ENCODE peak calls at places on chromosomes 5 and 9, in ten cellular contexts. P, O, X, H, M, N, G, I, Y and J are unnamed samples.

GRCh38 chr5:19771174-19771835 is 216.7 kb downstream of the CDH18 start:
- ATAC-seq in P (no peak), O (no peak), X (no peak), H (no peak), M (no peak), N (no peak), G (no peak), I (no peak), Y (peak; percentile 31), J (no peak)

GRCh38 chr9:99013550-99013949 is 69.8 kb downstream of the COL15A1 start:
- ATAC-seq in P (no peak), O (peak; percentile 38), X (no peak), H (no peak), M (no peak), N (peak; percentile 86), G (no peak), I (no peak), Y (no peak), J (no peak)

GRCh38 chr9:130138791-130139190 is 33.4 kb upstream of the NCS1 start:
- ATAC-seq in P (peak; percentile 70), O (peak; percentile 60), X (peak; percentile 81), H (peak; percentile 71), M (peak; percentile 63), N (peak; percentile 78), G (peak; percentile 80), I (peak; percentile 50), Y (peak; percentile 52), J (peak; percentile 91)

GRCh38 chr9:104808030-104808614 is 44.2 kb downstream of the NIPSNAP3B start:
- ATAC-seq in P (no peak), O (no peak), X (peak; percentile 63), H (peak; percentile 43), M (no peak), N (no peak), G (no peak), I (peak; percentile 51), Y (no peak), J (no peak)

GRCh38 chr5:135813758-135814157 is 20.7 kb upstream of the SLC25A48 start:
- ATAC-seq in P (no peak), O (no peak), X (peak; percentile 80), H (no peak), M (no peak), N (no peak), G (no peak), I (no peak), Y (no peak), J (no peak)

GRCh38 chr9:104025109-104025508 is 69.0 kb upstream of the SMC2 start:
- ATAC-seq in P (no peak), O (no peak), X (no peak), H (no peak), M (no peak), N (no peak), G (no peak), I (no peak), Y (peak; percentile 82), J (no peak)

GRCh38 chr9:130424781-130425310 is 19.9 kb upstream of the ASS1 start:
- ATAC-seq in P (no peak), O (peak; percentile 12), X (no peak), H (no peak), M (no peak), N (no peak), G (no peak), I (no peak), Y (no peak), J (no peak)

GRCh38 chr5:7548576-7548975 is 152.6 kb downstream of the ADCY2 start:
- ATAC-seq in P (no peak), O (no peak), X (no peak), H (no peak), M (no peak), N (no peak), G (no peak), I (no peak), Y (no peak), J (no peak)

GRCh38 chr9:96420468-96421219 is 2.5 kb upstream of the ZNF367 start:
- ATAC-seq in P (peak; percentile 21), O (no peak), X (no peak), H (peak; percentile 5), M (peak; percentile 4), N (no peak), G (peak; percentile 9), I (peak; percentile 0), Y (peak; percentile 61), J (no peak)

GRCh38 chr9:130661461-130662098 is 2.8 kb upstream of the PRDM12 start:
- ATAC-seq in P (peak; percentile 33), O (no peak), X (no peak), H (no peak), M (no peak), N (no peak), G (no peak), I (no peak), Y (no peak), J (no peak)

GRCh38 chr9:95834281-95834907 is 41.1 kb upstream of the ERCC6L2 start:
- ATAC-seq in P (no peak), O (no peak), X (no peak), H (no peak), M (no peak), N (no peak), G (no peak), I (no peak), Y (no peak), J (no peak)

GRCh38 chr9:130448035-130448624 is 3.4 kb downstream of the ASS1 start:
- ATAC-seq in P (no peak), O (no peak), X (no peak), H (no peak), M (no peak), N (no peak), G (no peak), I (no peak), Y (no peak), J (no peak)

DNA sequence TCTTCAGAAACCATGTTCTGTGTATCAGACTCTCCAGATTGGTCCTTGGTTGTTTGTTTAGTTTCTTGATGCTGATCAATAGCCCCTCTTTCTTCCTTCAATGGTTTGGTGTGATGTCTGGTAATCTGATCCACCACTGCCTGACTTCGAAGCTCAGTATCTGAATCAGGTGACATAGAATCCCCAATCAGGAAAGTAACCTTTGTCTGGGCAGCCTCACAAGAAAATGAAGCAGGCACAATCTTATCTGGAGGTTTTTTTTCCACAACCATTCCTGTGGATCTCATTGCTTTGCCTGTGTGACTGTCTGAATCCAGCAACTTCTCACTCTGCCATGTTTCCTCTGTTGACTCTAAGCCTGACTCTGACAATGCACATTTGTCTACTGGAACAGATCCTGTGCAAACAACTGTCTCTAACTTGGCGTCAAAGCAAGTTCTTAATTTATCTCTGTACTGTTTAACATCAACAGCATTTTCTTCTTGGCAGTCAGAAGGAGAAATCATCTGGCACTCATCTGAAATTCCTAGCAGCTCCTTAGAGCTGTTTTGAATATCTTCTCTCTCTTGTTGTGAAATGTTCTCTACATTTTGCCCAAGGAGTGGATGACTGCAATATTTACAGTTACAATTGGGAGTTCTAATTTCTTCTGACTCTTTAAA is 37.1 kb upstream of the RAPGEF6 start:
- ATAC-seq in P (peak; percentile 91), O (no peak), X (peak; percentile 92), H (peak; percentile 91), M (peak; percentile 86), N (no peak), G (peak; percentile 86), I (peak; percentile 88), Y (no peak), J (peak; percentile 96)
- H3K27ac ChIP-seq in P (peak overlapping the region; percentile 82), O (no peak overlapping the region), X (peak overlapping the region; percentile 72), H (peak overlapping the region; percentile 97), M (peak overlapping the region; percentile 26), N (no peak overlapping the region), G (peak overlapping the region; percentile 87), I (peak overlapping the region; percentile 71), Y (no peak overlapping the region), J (peak overlapping the region; percentile 90)

DNA sequence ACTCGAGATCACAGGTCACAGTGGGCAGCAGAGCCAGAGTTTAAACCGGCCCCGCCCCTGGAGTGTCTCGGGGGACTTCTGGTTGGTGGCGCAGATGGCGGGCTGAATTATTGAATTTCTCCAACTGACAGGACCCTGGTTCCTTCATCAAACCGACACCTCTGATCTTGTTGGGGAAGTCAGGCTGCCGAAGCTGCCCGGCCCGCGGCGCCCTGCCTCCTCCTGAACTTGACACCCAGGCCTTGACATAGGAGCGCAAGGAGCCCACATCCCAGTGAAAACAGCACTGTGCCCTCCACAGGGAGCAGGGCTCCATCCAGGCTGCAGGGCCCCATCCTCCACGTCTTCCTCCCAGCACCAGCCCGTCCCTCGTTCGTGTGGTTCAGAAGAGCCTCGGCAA is 105.2 kb downstream of the OLFM1 start:
- ATAC-seq in P (no peak), O (no peak), X (no peak), H (no peak), M (no peak), N (no peak), G (no peak), I (no peak), Y (no peak), J (no peak)
- H3K27me3 ChIP-seq in P (no peaks in the 10 kb centered on the region), O (no peaks in the 10 kb centered on the region), X (peaks cover 12% of the 10 kb centered on the region), H (no peaks in the 10 kb centered on the region), M (no peaks in the 10 kb centered on the region), N (no peaks in the 10 kb centered on the region), G (no peaks in the 10 kb centered on the region), I (peaks cover 15% of the 10 kb centered on the region), Y (peaks cover 11% of the 10 kb centered on the region), J (peaks cover 86% of the 10 kb centered on the region)

DNA sequence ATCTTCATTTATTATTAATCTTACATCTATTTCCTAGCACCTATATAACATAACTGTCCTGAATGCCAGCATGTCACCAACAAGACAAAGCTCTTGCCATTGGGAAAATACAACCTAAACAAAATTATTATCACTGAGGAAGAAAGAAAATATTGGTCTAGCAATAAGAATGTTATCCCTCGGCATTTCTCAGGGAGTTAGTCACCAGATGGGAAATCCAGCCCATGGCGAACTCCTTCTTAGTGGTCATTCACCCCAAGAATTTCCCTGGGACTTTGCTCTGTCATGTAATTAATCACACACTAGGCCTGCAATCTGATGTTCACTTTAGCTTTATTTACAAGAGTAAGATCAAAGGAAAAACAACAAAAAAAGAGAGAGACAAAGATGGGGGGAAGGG is 56.1 kb upstream of the TAS2R1 start:
- ATAC-seq in P (no peak), O (no peak), X (no peak), H (peak; percentile 79), M (no peak), N (no peak), G (no peak), I (no peak), Y (peak; percentile 29), J (no peak)
- H3K4me3 ChIP-seq in P (no peak overlapping the region), O (no peak overlapping the region), X (no peak overlapping the region), H (no peak overlapping the region), M (no peak overlapping the region), N (no peak overlapping the region), G (no peak overlapping the region), I (no peak overlapping the region), Y (no peak overlapping the region), J (no peak overlapping the region)

DNA sequence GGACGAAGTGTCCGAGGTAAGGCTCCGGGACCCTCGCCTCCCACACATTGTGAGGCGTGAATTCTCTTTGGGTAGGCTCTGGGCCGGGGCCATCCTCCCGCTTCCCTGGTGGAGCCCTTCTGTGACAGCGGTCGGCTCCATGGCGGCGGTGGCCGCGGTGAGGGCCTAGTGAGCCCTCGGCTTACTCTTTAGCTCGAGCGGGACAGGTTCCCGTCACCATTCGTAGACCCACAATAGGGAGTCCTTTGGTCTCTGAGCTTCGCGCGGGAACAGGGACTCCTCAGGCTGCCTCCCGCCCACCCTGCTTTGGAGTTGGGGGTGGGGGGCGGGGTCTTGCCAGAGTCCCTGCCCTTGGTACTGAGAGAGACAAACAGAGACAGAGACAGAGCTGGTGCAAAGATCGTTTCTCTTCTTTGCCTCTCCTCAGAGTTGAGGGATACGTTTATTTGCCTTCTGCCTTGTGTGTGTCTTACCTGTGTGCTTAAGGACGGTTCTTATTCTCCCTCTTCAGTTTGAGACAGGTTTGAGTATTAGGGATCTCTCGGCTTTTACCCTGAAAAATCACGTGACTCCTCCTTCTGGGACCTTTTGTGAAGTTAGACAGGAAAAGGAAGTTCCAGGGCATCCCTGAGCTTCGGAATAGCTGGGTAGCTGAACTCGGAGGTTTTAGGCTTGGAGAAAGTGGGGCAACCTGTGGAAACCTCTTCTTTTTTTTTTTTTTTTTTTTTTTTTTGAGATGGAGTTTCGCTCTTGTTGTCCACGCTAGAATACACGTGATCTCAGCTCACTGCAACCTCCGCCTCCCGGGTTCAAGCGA is 833 bp downstream of the ANKHD1 start:
- ATAC-seq in P (peak; percentile 4), O (no peak), X (peak; percentile 14), H (peak; percentile 1), M (peak; percentile 2), N (no peak), G (peak; percentile 3), I (peak; percentile 1), Y (no peak), J (no peak)
- H3K27ac ChIP-seq in P (peak overlapping the region; percentile 98), O (peak overlapping the region; percentile 90), X (peak overlapping the region; percentile 96), H (peak overlapping the region; percentile 79), M (peak overlapping the region; percentile 98), N (peak overlapping the region; percentile 88), G (peak overlapping the region; percentile 17), I (peak overlapping the region; percentile 94), Y (peak overlapping the region; percentile 63), J (peak overlapping the region; percentile 97)